ENCODE peak calls at places on chromosomes 12 and 14, in six cellular contexts. W is upper lobe of right lung, R is fibroblast of the aortic adventitia, A is uterus, H is suprapubic skin, Z is HFF-Myc. T is an unnamed sample.

GRCh38 chr14:94768521-94769412 is 1.1 kb downstream of the GSC start:
- DNase-seq in A (no peak), Z (no peak), W (no peak), R (no peak), H (no peak), T (no peak)

GRCh38 chr14:24398298-24398942 is 383 bp upstream of the NYNRIN start:
- DNase-seq in A (peak), W (no peak), R (no peak), Z (no peak), H (no peak), T (no peak)

GRCh38 chr12:49230176-49230575 is 34.7 kb upstream of the TUBA1C start:
- DNase-seq in R (no peak), Z (no peak), A (no peak), W (no peak), H (no peak), T (no peak)

GRCh38 chr12:3752096-3752709 is 706 bp downstream of the CRACR2A start:
- DNase-seq in H (no peak), Z (no peak), A (no peak), W (peak), R (peak), T (no peak)

GRCh38 chr14:64709126-64709525 is 4.9 kb downstream of the PLEKHG3 start:
- DNase-seq in A (no peak), H (no peak), W (no peak), R (no peak), Z (no peak), T (no peak)

GRCh38 chr12:66048843-66049537 is 81.6 kb downstream of the LLPH start:
- DNase-seq in R (peak), A (no peak), Z (no peak), H (no peak), W (no peak), T (peak)

GRCh38 chr14:20429801-20430669 is 5.9 kb downstream of the KLHL33 start:
- DNase-seq in A (no peak), H (no peak), R (no peak), Z (no peak), W (peak), T (no peak)

GRCh38 chr14:44149597-44149996 is 357.5 kb downstream of the FSCB start:
- DNase-seq in R (no peak), A (no peak), H (no peak), W (no peak), Z (no peak), T (no peak)

GRCh38 chr12:131617179-131617578 is 93.7 kb upstream of the SFSWAP start:
- DNase-seq in A (no peak), R (no peak), W (no peak), Z (no peak), H (no peak), T (no peak)

GRCh38 chr14:69101331-69101826 is 51.5 kb downstream of the DCAF5 start:
- DNase-seq in W (no peak), A (peak), R (peak), Z (no peak), H (no peak), T (peak)

GRCh38 chr12:60197589-60197988 is 601.8 kb downstream of the SLC16A7 start:
- DNase-seq in Z (no peak), W (no peak), H (no peak), R (peak), A (no peak), T (no peak)

GRCh38 chr14:81980601-81981310 is 447.1 kb upstream of the SEL1L start:
- DNase-seq in R (no peak), Z (no peak), A (no peak), W (no peak), H (no peak), T (no peak)

GRCh38 chr14:98174031-98174430 is 1098.0 kb downstream of the BCL11B start:
- DNase-seq in A (no peak), W (no peak), R (no peak), H (no peak), Z (no peak), T (no peak)

GRCh38 chr12:112503521-112503920 is 84.8 kb downstream of the PTPN11 start:
- DNase-seq in H (no peak), W (no peak), R (no peak), Z (no peak), A (no peak), T (no peak)

GRCh38 chr12:27733052-27733656 is 22.5 kb downstream of the MRPS35 start:
- DNase-seq in A (no peak), R (peak), W (no peak), Z (no peak), H (no peak), T (no peak)

GRCh38 chr12:54368709-54369596 is 4.7 kb upstream of the GPR84 start:
- DNase-seq in H (peak), Z (peak), A (peak), R (peak), W (peak), T (peak)

GRCh38 chr12:104886418-104887401 is 71.4 kb downstream of the SLC41A2 start:
- DNase-seq in A (no peak), R (peak), Z (peak), W (no peak), H (no peak), T (peak)

GRCh38 chr12:65603428-65604351 is 220.6 kb upstream of the HMGA2 start:
- DNase-seq in A (peak), W (no peak), R (peak), H (peak), Z (peak), T (peak)

GRCh38 chr12:12331244-12331771 is 18.7 kb downstream of the MANSC1 start:
- DNase-seq in W (no peak), A (peak), R (no peak), Z (no peak), H (no peak), T (no peak)

GRCh38 chr12:45540661-45541341 is 188.7 kb upstream of the ARID2 start:
- DNase-seq in H (no peak), R (no peak), W (no peak), Z (no peak), A (no peak), T (no peak)

GRCh38 chr14:95463173-95463901 is 53.1 kb downstream of the SYNE3 start:
- DNase-seq in A (no peak), H (no peak), R (peak), W (no peak), Z (no peak), T (no peak)

GRCh38 chr14:104865069-104865630 is at the start of gene CEP170B:
- DNase-seq in W (peak), Z (no peak), H (peak), R (no peak), A (no peak), T (no peak)

GRCh38 chr12:128784030-128784770 is 39.6 kb downstream of the SLC15A4 start:
- DNase-seq in W (peak), Z (no peak), A (peak), H (no peak), R (peak), T (no peak)

GRCh38 chr12:63802012-63802608 is 22.4 kb downstream of the RXYLT1 start:
- DNase-seq in A (no peak), W (no peak), H (no peak), Z (no peak), R (peak), T (no peak)

GRCh38 chr12:85559534-85559933 is 276.7 kb downstream of the RASSF9 start:
- DNase-seq in Z (no peak), A (no peak), W (no peak), H (no peak), R (no peak), T (no peak)

GRCh38 chr12:68279227-68280054 is 26.0 kb upstream of the IL22 start:
- DNase-seq in A (no peak), Z (no peak), H (no peak), R (peak), W (no peak), T (no peak)

GRCh38 chr12:19852100-19852855 is 413.0 kb downstream of the AEBP2 start:
- DNase-seq in W (no peak), H (no peak), Z (no peak), R (no peak), A (no peak), T (no peak)

GRCh38 chr12:53145383-53145782 is 35.1 kb upstream of the ZNF740 start:
- DNase-seq in Z (no peak), H (no peak), R (peak), W (no peak), A (no peak), T (peak)

GRCh38 chr14:71114580-71114979 is 207.3 kb downstream of the PCNX1 start:
- DNase-seq in Z (no peak), H (no peak), A (no peak), W (no peak), R (no peak), T (no peak)

GRCh38 chr12:121128908-121129704 is 3.6 kb upstream of the P2RX7 start:
- DNase-seq in R (peak), Z (no peak), A (peak), W (peak), H (peak), T (no peak)

GRCh38 chr12:94750891-94751290 is 100.5 kb upstream of the TMCC3 start:
- DNase-seq in W (no peak), R (no peak), A (no peak), H (no peak), Z (no peak), T (no peak)

GRCh38 chr14:64417042-64417770 is 29.1 kb downstream of the MTHFD1 start:
- DNase-seq in R (peak), W (no peak), H (no peak), A (no peak), Z (no peak), T (no peak)

GRCh38 chr12:94676922-94677321 is 26.6 kb upstream of the TMCC3 start:
- DNase-seq in Z (no peak), W (no peak), A (no peak), R (no peak), H (no peak), T (no peak)

GRCh38 chr14:23005861-23006534 is 3.9 kb downstream of the C14orf93 start:
- DNase-seq in R (no peak), H (no peak), Z (no peak), A (no peak), W (no peak), T (no peak)
- H3K4me3 ChIP-seq in R (peak), H (peak), Z (peak), A (peak), W (peak), T (peak)

GRCh38 chr14:100726467-100726811 is 253 bp upstream of the DLK1 start:
- DNase-seq in A (no peak), Z (no peak), H (no peak), W (no peak), R (no peak), T (no peak)
- H3K4me3 ChIP-seq in A (no peak), Z (no peak), H (no peak), W (no peak), R (no peak), T (no peak)

GRCh38 chr12:88339966-88340365 is 197.9 kb downstream of the TMTC3 start:
- DNase-seq in H (no peak), A (no peak), Z (no peak), R (no peak), W (no peak), T (peak)
- H3K4me3 ChIP-seq in H (no peak), A (no peak), Z (no peak), R (no peak), W (no peak), T (no peak)

DNA sequence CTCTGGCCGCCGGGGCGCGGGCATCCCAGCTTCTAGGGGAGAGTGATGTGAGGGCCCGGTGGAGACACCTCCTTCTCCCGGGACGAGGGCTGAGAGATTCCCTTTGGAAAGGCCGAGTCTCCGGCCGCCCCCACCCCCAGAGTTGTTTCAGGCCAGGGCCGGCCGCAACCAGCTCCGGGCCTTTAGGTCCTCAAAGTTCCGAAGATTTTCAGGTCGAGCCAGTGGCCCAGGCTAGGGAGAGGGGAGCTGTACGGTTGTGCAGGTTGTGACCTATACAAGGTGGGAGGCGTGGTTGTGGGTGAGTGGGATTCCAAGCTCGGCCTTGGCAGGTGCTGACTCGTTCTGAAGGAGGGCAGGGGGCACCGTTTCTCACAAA is 18.4 kb upstream of the ANKRD33 start:
- DNase-seq in R (no peak), Z (no peak), A (no peak), W (peak), H (peak), T (no peak)
- H3K4me3 ChIP-seq in R (no peak), Z (peak), A (peak), W (peak), H (peak), T (peak)

GRCh38 chr14:55121146-55121545 is 7.9 kb upstream of the LGALS3 start:
- DNase-seq in H (peak), W (no peak), A (no peak), Z (no peak), R (no peak), T (no peak)

GRCh38 chr14:55120466-55121144 is 8.4 kb upstream of the LGALS3 start:
- DNase-seq in R (peak), H (peak), W (no peak), Z (no peak), A (no peak), T (no peak)

GRCh38 chr14:55123101-55123500 is 6.0 kb upstream of the LGALS3 start:
- DNase-seq in R (peak), W (no peak), A (peak), H (no peak), Z (no peak), T (peak)

GRCh38 chr14:55122441-55122986 is 6.5 kb upstream of the LGALS3 start:
- DNase-seq in Z (no peak), H (peak), W (no peak), R (peak), A (no peak), T (no peak)

DNA sequence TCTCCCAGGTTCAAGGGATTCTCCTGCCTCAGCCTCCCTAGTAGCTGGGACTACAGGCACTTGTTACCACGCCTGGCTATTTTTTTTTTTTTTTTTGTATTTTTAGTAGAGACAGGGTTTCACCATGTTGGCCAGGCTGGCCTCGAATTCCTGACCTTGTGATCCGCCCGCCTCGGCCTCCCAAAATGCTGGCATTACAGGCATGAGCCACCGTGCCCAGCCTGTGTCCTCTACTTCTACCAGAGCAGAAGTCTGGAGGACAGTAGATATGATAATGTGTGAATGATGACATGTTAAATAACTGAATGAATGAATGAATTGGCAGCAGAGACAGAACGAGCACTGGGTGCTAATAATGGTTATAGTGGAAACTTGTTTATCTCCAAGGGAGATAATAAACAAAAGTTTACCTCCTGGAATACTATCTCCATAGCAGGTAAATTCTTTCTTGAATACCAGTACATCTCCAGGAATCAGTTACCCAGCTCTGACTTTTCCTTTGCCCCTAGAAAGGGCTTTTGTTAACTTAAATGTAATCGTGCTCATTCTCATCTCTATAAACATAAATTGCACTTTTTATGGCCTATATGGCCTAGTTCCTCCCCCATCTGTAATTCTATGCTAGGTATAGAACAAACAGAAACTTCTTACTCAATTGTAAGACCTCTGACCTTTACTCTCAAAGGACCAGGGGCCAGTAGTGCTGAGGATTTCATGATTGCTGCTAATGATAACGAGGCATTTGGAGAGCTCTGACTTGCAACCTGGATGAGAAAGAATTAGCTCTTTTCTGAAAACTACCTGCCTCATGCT is 7.2 kb upstream of the LGALS3 start:
- DNase-seq in A (no peak), W (no peak), R (no peak), H (no peak), Z (no peak), T (no peak)
- H3K4me3 ChIP-seq in A (no peak), W (no peak), R (no peak), H (no peak), Z (no peak), T (no peak)

GRCh38 chr12:117365072-117365616 is 3.7 kb upstream of the NOS1 start:
- DNase-seq in W (no peak), A (no peak), Z (no peak), R (no peak), H (no peak), T (no peak)
- H3K4me3 ChIP-seq in W (no peak), A (no peak), Z (no peak), R (no peak), H (no peak), T (no peak)

DNA sequence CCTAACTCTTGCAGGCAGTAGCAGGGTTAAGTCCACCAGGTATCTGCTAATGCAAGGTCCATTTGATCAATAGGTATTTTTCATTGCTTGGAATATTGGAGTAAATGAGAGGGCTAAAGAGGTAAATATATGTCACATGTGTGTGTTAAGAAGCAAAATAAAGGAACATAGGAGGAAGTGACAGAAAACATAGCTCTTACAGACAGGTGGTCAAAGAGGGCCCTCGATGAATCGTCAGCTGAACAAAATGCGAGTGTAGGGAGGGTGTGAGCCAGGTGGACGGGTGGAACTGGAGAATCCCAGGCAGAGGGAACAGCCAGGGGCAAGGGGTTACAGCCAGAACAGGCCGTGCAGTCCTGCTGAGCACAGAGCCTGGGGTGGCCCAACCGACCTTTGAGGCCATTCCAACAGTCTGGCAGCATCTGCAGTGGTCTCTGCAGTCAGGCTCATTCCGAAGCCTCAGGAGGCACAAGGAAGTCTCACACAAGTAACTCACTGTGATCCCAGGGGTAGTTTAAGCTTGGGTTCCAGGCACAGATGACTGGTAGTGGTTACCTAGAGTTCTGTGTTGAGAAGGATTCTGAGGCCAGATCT is 43.2 kb downstream of the CCDC88C start:
- DNase-seq in Z (no peak), H (no peak), R (no peak), W (no peak), A (no peak), T (no peak)
- H3K4me3 ChIP-seq in Z (no peak), H (no peak), R (no peak), W (no peak), A (no peak), T (no peak)

GRCh38 chr12:124564232-124564958 is 3.0 kb downstream of the NCOR2 start:
- DNase-seq in Z (no peak), R (no peak), A (no peak), H (peak), W (no peak), T (no peak)

GRCh38 chr12:124563809-124564208 is 3.6 kb downstream of the NCOR2 start:
- DNase-seq in Z (no peak), A (no peak), H (no peak), R (no peak), W (no peak), T (no peak)

GRCh38 chr12:124562018-124562795 is 5.2 kb downstream of the NCOR2 start:
- DNase-seq in R (no peak), Z (no peak), A (no peak), W (no peak), H (no peak), T (no peak)

GRCh38 chr12:124562796-124563181 is 4.6 kb downstream of the NCOR2 start:
- DNase-seq in H (no peak), Z (no peak), A (no peak), W (no peak), R (no peak), T (no peak)

DNA sequence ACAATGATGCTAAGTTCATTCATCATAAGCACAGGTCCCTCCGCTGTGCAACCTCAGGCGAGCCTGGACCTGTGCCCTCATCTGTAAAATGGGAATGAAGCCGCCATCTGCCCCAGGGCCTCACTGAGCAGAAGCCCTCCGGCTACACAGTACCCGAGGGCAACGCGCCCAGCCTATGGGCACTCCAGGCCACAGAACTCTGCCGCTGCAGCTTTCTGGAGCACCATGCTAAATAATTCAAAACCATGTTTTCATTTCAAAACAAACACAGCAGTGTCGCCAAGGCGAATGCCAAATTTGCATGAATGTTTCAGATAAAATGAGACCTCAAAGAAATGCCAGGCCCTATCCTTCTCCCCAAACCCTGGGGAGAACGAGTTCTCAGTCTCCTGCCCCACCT is 4.0 kb downstream of the NCOR2 start:
- DNase-seq in H (no peak), W (no peak), Z (no peak), A (no peak), R (no peak), T (no peak)
- H3K4me3 ChIP-seq in H (no peak), W (no peak), Z (no peak), A (no peak), R (no peak), T (no peak)